ENCODE peak calls at places on chromosome 18, in five cellular contexts. C is GM12878, K is NB4, E is psoas muscle, X is astrocyte of the cerebellum. H is an unnamed sample.

GRCh38 chr18:31218671-31219383 is 56.2 kb upstream of the DSC1 start:
- DNase-seq in K (no peak), X (no peak), E (no peak), C (no peak), H (no peak)

GRCh38 chr18:78378403-78378802 is 601.2 kb upstream of the SALL3 start:
- DNase-seq in E (no peak), K (no peak), X (no peak), C (no peak), H (no peak)

GRCh38 chr18:23883277-23883790 is 131.2 kb upstream of the TTC39C start:
- DNase-seq in C (no peak), X (no peak), K (no peak), E (peak), H (no peak)

GRCh38 chr18:67672142-67672541 is 155.6 kb upstream of the DSEL start:
- DNase-seq in X (no peak), E (no peak), C (no peak), K (no peak), H (peak)

GRCh38 chr18:8734496-8734895 is 29.1 kb downstream of the MTCL1 start:
- DNase-seq in X (no peak), C (no peak), E (no peak), K (no peak), H (no peak)

GRCh38 chr18:37567061-37567993 is 1.7 kb upstream of the CELF4 start:
- DNase-seq in X (no peak), C (no peak), K (no peak), E (no peak), H (no peak)

GRCh38 chr18:3793545-3793944 is 343.6 kb downstream of the TGIF1 start:
- DNase-seq in X (no peak), C (no peak), K (no peak), E (no peak), H (peak)

GRCh38 chr18:52311331-52311730 is 28.7 kb upstream of the DCC start:
- DNase-seq in X (no peak), E (no peak), C (no peak), K (no peak), H (no peak)

GRCh38 chr18:34659579-34660517 is 50.2 kb upstream of the DTNA start:
- DNase-seq in E (peak), K (peak), X (peak), C (no peak), H (peak)

GRCh38 chr18:76488190-76488589 is 6.9 kb downstream of the ZNF516 start:
- DNase-seq in K (no peak), E (no peak), C (no peak), X (no peak), H (no peak)

GRCh38 chr18:13392899-13393298 is 174.3 kb downstream of the LDLRAD4 start:
- DNase-seq in X (no peak), K (no peak), C (no peak), E (no peak), H (no peak)

GRCh38 chr18:11986061-11986460 is 4.8 kb downstream of the IMPA2 start:
- DNase-seq in K (no peak), X (no peak), E (no peak), C (no peak), H (no peak)

GRCh38 chr18:47953471-47953931 is 23.0 kb upstream of the SMAD2 start:
- DNase-seq in X (peak), C (no peak), K (peak), E (peak), H (peak)

GRCh38 chr18:77112161-77112801 is 20.3 kb downstream of the MBP start:
- DNase-seq in C (no peak), X (no peak), K (peak), E (no peak), H (no peak)

GRCh38 chr18:24913507-24914147 is 438.3 kb downstream of the ZNF521 start:
- DNase-seq in X (no peak), K (no peak), C (no peak), E (no peak), H (no peak)

GRCh38 chr18:48022021-48022420 is 91.6 kb upstream of the SMAD2 start:
- DNase-seq in C (no peak), X (no peak), K (no peak), E (no peak), H (no peak)

GRCh38 chr18:31579375-31579774 is 12.3 kb upstream of the TTR start:
- DNase-seq in E (no peak), X (no peak), K (no peak), C (no peak), H (no peak)

GRCh38 chr18:69580107-69580506 is 179.4 kb downstream of the DOK6 start:
- DNase-seq in E (no peak), C (peak), K (peak), X (no peak), H (no peak)

GRCh38 chr18:33581816-33582215 is 3.8 kb downstream of the ASXL3 start:
- DNase-seq in X (no peak), E (no peak), K (no peak), C (no peak), H (no peak)

GRCh38 chr18:34709104-34709503 is 994 bp upstream of the DTNA start:
- DNase-seq in E (peak), C (no peak), K (peak), X (no peak), H (peak)

GRCh38 chr18:73848656-73849055 is 299.0 kb downstream of the FBXO15 start:
- DNase-seq in K (no peak), E (no peak), X (peak), C (no peak), H (peak)

GRCh38 chr18:36761186-36761698 is 67.6 kb downstream of the TPGS2 start:
- DNase-seq in E (no peak), X (no peak), K (no peak), C (no peak), H (no peak)

GRCh38 chr18:23380817-23381216 is 72.3 kb upstream of the RIOK3 start:
- DNase-seq in C (no peak), K (no peak), X (no peak), E (no peak), H (no peak)

GRCh38 chr18:8045160-8045885 is 478.2 kb downstream of the PTPRM start:
- DNase-seq in C (no peak), X (peak), E (no peak), K (no peak), H (peak)

GRCh38 chr18:31977270-31977872 is 34.4 kb upstream of the TRAPPC8 start:
- DNase-seq in E (no peak), K (peak), X (peak), C (no peak), H (peak)

GRCh38 chr18:23528580-23529472 is 25.5 kb downstream of the RMC1 start:
- DNase-seq in E (peak), X (no peak), K (peak), C (no peak), H (no peak)

GRCh38 chr18:6362559-6363129 is 52.1 kb downstream of the L3MBTL4 start:
- DNase-seq in E (no peak), C (no peak), K (no peak), X (no peak), H (no peak)

GRCh38 chr18:5317186-5317585 is 21.7 kb upstream of the ZBTB14 start:
- DNase-seq in K (peak), E (no peak), C (no peak), X (no peak), H (peak)

GRCh38 chr18:3405713-3406112 is 44.3 kb upstream of the TGIF1 start:
- DNase-seq in C (no peak), K (peak), E (no peak), X (no peak), H (no peak)

GRCh38 chr18:8760984-8761383 is 55.6 kb downstream of the MTCL1 start:
- DNase-seq in X (no peak), C (no peak), E (no peak), K (no peak), H (no peak)

GRCh38 chr18:9135912-9136314 is 668 bp upstream of the ANKRD12 start:
- DNase-seq in C (no peak), X (no peak), K (peak), E (no peak), H (no peak)

GRCh38 chr18:36187826-36188721 is 777 bp downstream of the MOCOS start:
- DNase-seq in C (no peak), K (no peak), X (no peak), E (peak), H (no peak)

GRCh38 chr18:7904529-7904928 is 337.4 kb downstream of the PTPRM start:
- DNase-seq in C (no peak), K (no peak), E (no peak), X (peak), H (peak)

GRCh38 chr18:23972416-23972815 is 42.1 kb upstream of the TTC39C start:
- DNase-seq in X (no peak), K (no peak), E (no peak), C (peak), H (no peak)

GRCh38 chr18:38010971-38011370 is 445.4 kb upstream of the CELF4 start:
- DNase-seq in K (no peak), E (no peak), C (no peak), X (no peak), H (no peak)

GRCh38 chr18:79754831-79755351 is 42.8 kb upstream of the KCNG2 start:
- DNase-seq in C (no peak), X (no peak), E (no peak), K (no peak), H (no peak)

GRCh38 chr18:25190468-25190867 is 161.5 kb downstream of the ZNF521 start:
- DNase-seq in C (peak), K (no peak), X (no peak), E (no peak), H (no peak)

GRCh38 chr18:58929206-58929605 is 64.5 kb downstream of the ZNF532 start:
- DNase-seq in E (no peak), C (no peak), K (no peak), X (no peak), H (no peak)

GRCh38 chr18:58922995-58923394 is 58.3 kb downstream of the ZNF532 start:
- DNase-seq in C (no peak), E (no peak), X (no peak), K (no peak), H (no peak)

GRCh38 chr18:58927659-58928058 is 63.0 kb downstream of the ZNF532 start:
- DNase-seq in X (no peak), E (no peak), C (no peak), K (no peak), H (no peak)

GRCh38 chr18:58924473-58924872 is 59.8 kb downstream of the ZNF532 start:
- DNase-seq in C (no peak), E (no peak), K (no peak), X (no peak), H (no peak)

DNA sequence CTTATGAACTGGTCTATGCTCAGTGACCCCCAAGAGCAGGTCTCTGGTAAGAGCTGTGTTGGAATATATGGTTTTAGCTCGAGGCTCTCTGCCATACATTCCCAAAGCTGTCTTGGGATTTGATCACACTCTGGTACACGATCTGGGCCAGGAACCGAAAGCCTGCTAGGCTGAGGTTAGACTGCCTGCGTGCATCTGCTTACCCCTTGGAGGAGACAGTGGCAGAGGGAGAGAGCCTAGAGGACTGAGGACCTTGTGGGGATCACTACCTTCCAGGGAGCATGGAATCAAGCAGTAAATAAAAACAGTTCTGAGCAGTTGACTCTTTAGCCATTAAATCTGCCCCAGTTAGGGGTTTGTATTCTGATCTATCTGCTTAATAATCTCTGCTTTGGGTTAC is 63.7 kb downstream of the ZNF532 start:
- DNase-seq in C (no peak), K (no peak), X (no peak), E (no peak), H (no peak)
- H3K4me3 ChIP-seq in C (no peak), K (no peak), X (no peak), E (no peak), H (no peak)

DNA sequence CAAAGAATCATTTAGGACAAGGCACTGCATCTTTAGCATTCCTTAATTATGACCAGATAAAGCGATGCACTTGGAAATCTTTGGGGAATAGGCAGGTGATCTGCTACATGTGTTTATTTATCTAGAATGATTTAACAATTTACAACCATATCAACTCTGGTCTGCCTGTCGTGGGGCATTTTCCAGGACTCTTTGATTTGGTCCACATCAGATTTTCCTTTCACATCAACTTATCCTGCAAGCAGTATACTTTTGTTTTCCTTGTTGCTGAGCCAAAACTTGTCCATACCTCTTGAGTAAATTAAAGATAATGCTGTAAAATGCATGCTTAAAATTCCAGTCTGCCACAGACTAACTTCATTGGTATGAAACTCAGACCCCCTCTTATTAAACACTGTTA is 312.4 kb upstream of the TCF4 start:
- DNase-seq in C (no peak), K (no peak), E (no peak), X (peak), H (no peak)
- H3K4me3 ChIP-seq in C (no peak), K (no peak), E (no peak), X (no peak), H (no peak)

GRCh38 chr18:54233228-54233625 is 8.8 kb upstream of the MBD2 start:
- DNase-seq in E (no peak), K (no peak), X (no peak), C (no peak), H (no peak)

GRCh38 chr18:54233761-54234160 is 9.3 kb upstream of the MBD2 start:
- DNase-seq in C (no peak), X (no peak), K (no peak), E (no peak), H (no peak)

GRCh38 chr18:54229660-54230059 is 5.2 kb upstream of the MBD2 start:
- DNase-seq in X (no peak), K (no peak), E (no peak), C (no peak), H (no peak)

GRCh38 chr18:54235871-54236270 is 11.4 kb upstream of the MBD2 start:
- DNase-seq in E (no peak), C (no peak), K (no peak), X (no peak), H (no peak)

GRCh38 chr18:54232485-54233227 is 8.2 kb upstream of the MBD2 start:
- DNase-seq in C (no peak), X (no peak), E (no peak), K (no peak), H (no peak)
- H3K4me3 ChIP-seq in C (no peak), X (no peak), E (no peak), K (no peak), H (no peak)

DNA sequence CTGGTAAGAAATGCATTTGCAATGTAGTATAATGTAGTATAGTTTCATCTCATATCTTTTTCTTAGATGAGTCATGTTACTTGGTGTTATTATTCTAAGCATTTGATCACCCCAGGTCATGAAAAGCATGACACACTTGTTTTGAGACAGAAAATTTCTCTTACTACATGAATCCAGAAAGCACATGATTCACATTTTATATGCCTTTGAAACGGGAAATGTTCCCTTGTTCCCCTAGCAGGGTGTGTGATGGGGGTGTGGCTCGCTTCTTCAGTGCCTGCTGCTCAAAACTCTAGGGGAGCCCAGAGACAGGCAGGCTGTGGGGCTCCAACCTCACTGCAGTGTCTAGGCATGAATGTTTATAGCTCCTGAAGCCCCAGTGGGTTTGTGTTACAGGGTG is 116.0 kb upstream of the RAB27B start:
- DNase-seq in E (no peak), K (no peak), X (peak), C (no peak), H (peak)
- H3K4me3 ChIP-seq in E (no peak), K (no peak), X (no peak), C (no peak), H (no peak)

GRCh38 chr18:50280707-50281294 is 522 bp downstream of the MBD1 start:
- DNase-seq in C (no peak), E (no peak), K (no peak), X (no peak), H (no peak)

GRCh38 chr18:50281295-50281971 is at the start of gene MBD1:
- DNase-seq in K (peak), E (peak), X (peak), C (peak), H (peak)

GRCh38 chr18:50281972-50282520 is 723 bp upstream of the MBD1 start:
- DNase-seq in X (no peak), E (no peak), C (no peak), K (no peak), H (no peak)

GRCh38 chr18:50277935-50278334 is 3.4 kb downstream of the MBD1 start:
- DNase-seq in K (no peak), C (no peak), X (no peak), E (no peak), H (no peak)

DNA sequence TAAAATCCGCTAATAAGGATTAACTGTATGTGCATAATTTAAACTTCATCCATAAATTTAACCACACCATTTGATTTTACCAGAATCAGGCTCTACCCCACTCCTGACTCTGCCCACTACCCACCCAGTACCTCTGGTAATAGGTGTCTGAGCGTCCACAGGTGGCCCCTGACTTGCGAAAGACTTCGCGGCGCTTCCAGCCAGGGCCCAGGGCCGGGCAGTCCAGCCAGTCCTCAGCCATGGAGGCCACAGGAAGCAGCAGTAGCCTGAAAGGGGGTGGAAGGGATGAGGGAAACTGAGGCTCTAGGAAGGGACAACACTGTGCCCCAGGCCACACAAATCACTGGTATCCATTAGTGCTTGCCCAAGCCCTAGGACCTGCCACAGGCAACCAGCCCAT is 1.6 kb downstream of the MBD1 start:
- DNase-seq in C (no peak), E (no peak), K (no peak), X (no peak), H (no peak)
- H3K4me3 ChIP-seq in C (peak), E (peak), K (peak), X (peak), H (peak)

GRCh38 chr18:10378688-10379465 is 75.6 kb upstream of the APCDD1 start:
- DNase-seq in E (no peak), X (no peak), K (no peak), C (no peak), H (peak)

GRCh38 chr18:10376735-10377134 is 77.7 kb upstream of the APCDD1 start:
- DNase-seq in E (no peak), K (no peak), X (peak), C (no peak), H (no peak)

GRCh38 chr18:10374615-10375295 is 79.7 kb upstream of the APCDD1 start:
- DNase-seq in E (no peak), X (no peak), C (no peak), K (no peak), H (no peak)

GRCh38 chr18:10379511-10379910 is 74.9 kb upstream of the APCDD1 start:
- DNase-seq in C (no peak), E (no peak), K (no peak), X (no peak), H (no peak)

GRCh38 chr18:10377956-10378355 is 76.5 kb upstream of the APCDD1 start:
- DNase-seq in K (no peak), E (no peak), C (no peak), X (peak), H (no peak)
- H3K4me3 ChIP-seq in K (no peak), E (no peak), C (no peak), X (no peak), H (no peak)